ENCODE peak calls at places on chromosomes 16 and 17, in five cellular contexts. B is neuronal stem cell, E is IMR-90, T is trophoblast cell, G is H1. O is an unnamed sample.

GRCh38 chr17:34633351-34633750 is 54.0 kb downstream of the TMEM132E start:
- DNase-seq in B (no peak), E (no peak), T (no peak), G (no peak), O (no peak)

GRCh38 chr16:73053379-73054130 is 5.6 kb upstream of the ZFHX3 start:
- DNase-seq in B (no peak), E (peak; percentile 75), T (no peak), G (no peak), O (peak; percentile 85)

GRCh38 chr17:54466875-54467274 is 433.8 kb upstream of the TOM1L1 start:
- DNase-seq in B (no peak), E (no peak), T (no peak), G (no peak), O (no peak)

GRCh38 chr16:10988164-10988803 is 43.9 kb downstream of the CLEC16A start:
- DNase-seq in B (no peak), E (no peak), T (no peak), G (no peak), O (no peak)

GRCh38 chr17:65290041-65290440 is 152.9 kb downstream of the RGS9 start:
- DNase-seq in B (no peak), E (no peak), T (peak; percentile 55), G (no peak), O (no peak)

GRCh38 chr17:49872776-49873377 is 25.0 kb upstream of the TAC4 start:
- DNase-seq in B (no peak), E (no peak), T (no peak), G (no peak), O (no peak)

GRCh38 chr16:75965504-75966374 is 239.4 kb upstream of the CPHXL start:
- DNase-seq in B (no peak), E (no peak), T (peak; percentile 52), G (no peak), O (peak; percentile 1)

GRCh38 chr16:89720520-89720858 is 209 bp downstream of the VPS9D1 start:
- DNase-seq in B (peak; percentile 63), E (no peak), T (no peak), G (no peak), O (peak; percentile 58)

GRCh38 chr16:67247698-67248400 is 568 bp upstream of the FHOD1 start:
- DNase-seq in B (no peak), E (no peak), T (no peak), G (no peak), O (peak; percentile 35)

GRCh38 chr17:18108400-18109312 is at the start of gene MYO15A:
- DNase-seq in B (no peak), E (no peak), T (no peak), G (no peak), O (no peak)

GRCh38 chr17:30117548-30118155 is 1.0 kb downstream of the NSRP1 start:
- DNase-seq in B (no peak), E (peak; percentile 17), T (no peak), G (no peak), O (no peak)

GRCh38 chr16:67667817-67668494 is 1.3 kb downstream of the C16orf86 start:
- DNase-seq in B (peak; percentile 72), E (peak; percentile 89), T (peak; percentile 97), G (peak; percentile 81), O (peak; percentile 96)

GRCh38 chr17:79126139-79126538 is 51.5 kb downstream of the ENGASE start:
- DNase-seq in B (no peak), E (no peak), T (no peak), G (no peak), O (no peak)

GRCh38 chr17:44767493-44767892 is 8.7 kb downstream of the ADAM11 start:
- DNase-seq in B (no peak), E (no peak), T (no peak), G (no peak), O (no peak)

GRCh38 chr16:10616744-10617640 is 36.6 kb upstream of the EMP2 start:
- DNase-seq in B (no peak), E (peak; percentile 29), T (no peak), G (no peak), O (no peak)

GRCh38 chr16:77918792-77919707 is 103.3 kb upstream of the CLEC3A start:
- DNase-seq in B (no peak), E (peak; percentile 78), T (no peak), G (no peak), O (peak; percentile 85)

GRCh38 chr16:11585460-11586374 is 1.0 kb downstream of the LITAF start:
- DNase-seq in B (no peak), E (peak; percentile 33), T (peak; percentile 36), G (no peak), O (peak; percentile 43)

GRCh38 chr17:69577098-69577497 is 162.6 kb downstream of the MAP2K6 start:
- DNase-seq in B (no peak), E (no peak), T (no peak), G (no peak), O (no peak)

GRCh38 chr17:69573396-69573795 is 158.9 kb downstream of the MAP2K6 start:
- DNase-seq in B (no peak), E (no peak), T (no peak), G (no peak), O (no peak)

GRCh38 chr17:69572747-69573146 is 158.2 kb downstream of the MAP2K6 start:
- DNase-seq in B (no peak), E (no peak), T (no peak), G (no peak), O (no peak)

GRCh38 chr17:69575346-69575761 is 160.9 kb downstream of the MAP2K6 start:
- DNase-seq in B (no peak), E (peak; percentile 87), T (peak; percentile 68), G (no peak), O (peak; percentile 90)

DNA sequence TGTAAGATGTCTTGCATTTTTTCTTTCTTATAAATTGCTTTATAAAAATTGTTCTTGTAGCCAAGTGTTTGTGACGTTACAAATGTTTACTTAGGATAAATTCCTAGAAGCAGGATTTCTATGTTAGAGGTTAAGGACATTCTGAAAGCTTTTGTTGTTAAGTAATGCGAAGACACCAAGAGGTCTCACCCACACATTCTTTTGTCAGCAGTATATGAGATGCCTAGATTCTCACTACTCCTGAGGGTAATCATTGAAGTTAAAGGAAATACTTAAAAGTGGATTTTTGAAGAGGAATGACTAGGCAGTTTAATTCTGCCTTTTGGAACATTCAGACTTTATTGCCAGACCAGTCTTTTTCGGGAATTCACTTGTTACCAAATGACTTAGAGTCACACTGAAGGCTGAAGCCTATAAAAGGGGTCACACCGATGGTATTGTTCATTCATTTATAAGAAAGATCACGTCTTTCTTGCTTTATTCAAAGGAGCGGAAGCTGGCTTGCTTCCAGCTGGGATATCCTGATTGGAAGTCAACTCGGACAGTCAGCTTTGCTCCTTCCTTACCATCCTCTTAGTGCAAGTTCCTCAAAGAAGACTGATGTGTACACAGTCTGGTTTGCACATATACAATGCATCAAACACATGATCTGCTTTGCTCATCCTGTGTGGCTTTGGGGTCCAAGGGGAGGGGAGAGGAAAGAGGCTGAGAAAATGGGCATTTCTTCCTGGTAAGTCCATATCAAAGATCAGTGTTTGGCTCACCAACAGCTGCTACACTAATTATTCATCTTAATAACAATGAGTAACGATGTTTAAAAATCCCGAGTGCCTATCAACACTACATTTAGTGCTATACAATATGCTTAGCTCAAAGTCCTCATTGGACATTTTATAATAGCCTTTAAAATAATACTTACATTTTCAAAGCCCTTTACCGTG is 160.0 kb downstream of the MAP2K6 start:
- DNase-seq in B (no peak), E (peak; percentile 77), T (peak; percentile 73), G (no peak), O (peak; percentile 64)
- H3K4me3 ChIP-seq in B (no peak overlapping the region), E (no peak overlapping the region), T (no peak overlapping the region), G (no peak overlapping the region), O (no peak overlapping the region)

GRCh38 chr17:27529230-27529796 is 73.1 kb downstream of the KSR1 start:
- DNase-seq in B (no peak), E (peak; percentile 76), T (peak; percentile 61), G (no peak), O (peak; percentile 70)
- H3K14ac ChIP-seq in B (no peak overlapping the region), E (no peak overlapping the region), T (no peak overlapping the region), G (no peak overlapping the region), O (no peak overlapping the region)

GRCh38 chr17:46030752-46031151 is 31.7 kb downstream of the STH start:
- DNase-seq in B (no peak), E (no peak), T (no peak), G (no peak), O (no peak)

GRCh38 chr17:46028374-46028773 is 29.3 kb downstream of the STH start:
- DNase-seq in B (peak; percentile 21), E (no peak), T (no peak), G (no peak), O (no peak)

GRCh38 chr17:46031440-46031839 is 32.4 kb downstream of the STH start:
- DNase-seq in B (no peak), E (no peak), T (no peak), G (no peak), O (no peak)

GRCh38 chr17:46028969-46029565 is 30.0 kb downstream of the STH start:
- DNase-seq in B (no peak), E (no peak), T (no peak), G (no peak), O (no peak)

DNA sequence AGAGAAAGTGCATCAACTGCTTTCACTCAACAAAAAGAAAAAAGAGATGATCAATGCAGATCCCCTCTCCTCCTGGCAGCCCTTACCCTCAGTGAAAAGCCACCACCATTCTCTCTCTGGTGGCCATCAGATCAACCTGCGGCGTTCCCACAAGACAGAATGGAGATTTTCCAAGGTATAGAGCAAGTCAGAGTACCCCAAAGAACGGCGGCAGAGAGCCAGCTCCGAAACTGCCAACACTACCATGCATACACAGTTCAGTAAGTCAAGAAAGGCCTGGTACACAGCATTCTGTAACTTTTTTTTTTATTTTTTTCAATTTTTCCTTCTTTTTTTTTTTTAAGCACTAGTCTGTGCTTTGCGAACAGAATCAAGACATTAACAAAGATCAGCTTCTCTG is 30.6 kb downstream of the STH start:
- DNase-seq in B (no peak), E (no peak), T (no peak), G (no peak), O (no peak)
- H3K4me3 ChIP-seq in B (no peak overlapping the region), E (no peak overlapping the region), T (no peak overlapping the region), G (no peak overlapping the region), O (no peak overlapping the region)

DNA sequence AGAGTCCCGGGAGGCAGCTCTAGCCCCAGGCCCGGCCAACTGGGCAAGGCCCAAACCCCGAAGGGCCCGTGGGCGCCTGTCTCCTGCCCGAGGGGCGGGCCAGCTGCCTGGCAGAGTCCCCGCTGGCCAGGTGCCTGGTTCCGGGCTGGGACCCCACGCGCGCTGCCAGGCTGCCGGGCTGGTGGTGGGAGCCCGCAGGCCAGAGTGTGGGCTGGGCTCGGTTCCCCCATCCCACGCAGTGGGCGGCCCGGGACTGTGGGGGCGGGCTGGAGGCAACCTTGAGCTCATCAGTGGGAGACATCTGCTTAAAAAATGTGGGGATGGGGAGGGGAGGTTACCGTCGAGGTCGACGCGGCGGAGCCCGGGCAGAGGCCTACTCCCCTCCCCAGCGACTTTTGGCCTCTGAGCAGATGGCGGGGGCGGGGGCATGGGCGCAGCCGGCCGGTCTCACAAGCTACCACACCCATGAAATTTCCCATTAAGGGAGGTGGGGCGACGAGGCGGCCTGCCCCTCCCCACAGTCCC is 176.4 kb upstream of the GSE1 start:
- DNase-seq in B (no peak), E (no peak), T (no peak), G (peak; percentile 74), O (no peak)
- H3K14ac ChIP-seq in B (no peak overlapping the region), E (no peak overlapping the region), T (no peak overlapping the region), G (no peak overlapping the region), O (no peak overlapping the region)

GRCh38 chr16:2206780-2207433 is 1.7 kb downstream of the MLST8 start:
- DNase-seq in B (no peak), E (no peak), T (no peak), G (no peak), O (no peak)
- H3K4me3 ChIP-seq in B (peak overlapping the region; percentile 51), E (no peak overlapping the region), T (no peak overlapping the region), G (no peak overlapping the region), O (no peak overlapping the region)